ENCODE peak calls at places on chromosome 6, in eight cellular contexts. Q, L, C, M, U, I, R and T are unnamed samples.

GRCh38 chr6:140987364-140988135 is 1145.2 kb upstream of the GJE1 start:
- DNase-seq in C (no peak), Q (no peak), R (no peak), U (no peak), M (no peak), L (no peak), I (no peak), T (no peak)

GRCh38 chr6:167495506-167496391 is 170.9 kb downstream of the TTLL2 start:
- DNase-seq in Q (no peak), I (no peak), U (no peak), C (no peak), M (no peak), R (no peak), L (no peak), T (no peak)

GRCh38 chr6:106339334-106340029 is 13.9 kb upstream of the ATG5 start:
- DNase-seq in C (peak), M (peak), U (peak), I (peak), R (peak), L (no peak), Q (peak), T (peak)

GRCh38 chr6:90139272-90139817 is 157.3 kb downstream of the BACH2 start:
- DNase-seq in U (no peak), R (no peak), C (no peak), L (no peak), I (no peak), M (no peak), Q (no peak), T (no peak)

GRCh38 chr6:167329014-167329413 is 4.1 kb downstream of the TTLL2 start:
- DNase-seq in Q (no peak), R (no peak), I (no peak), U (no peak), M (no peak), C (no peak), L (no peak), T (no peak)

GRCh38 chr6:40894962-40895799 is 143.8 kb downstream of the UNC5CL start:
- DNase-seq in M (no peak), C (no peak), R (peak), U (no peak), L (no peak), Q (no peak), I (no peak), T (peak)

GRCh38 chr6:109073344-109074235 is 21.1 kb downstream of the SESN1 start:
- DNase-seq in R (peak), Q (peak), M (peak), L (no peak), I (peak), U (no peak), C (peak), T (peak)

GRCh38 chr6:24848461-24848860 is 49.7 kb upstream of the ARMH2 start:
- DNase-seq in I (no peak), R (no peak), Q (no peak), L (no peak), C (no peak), U (no peak), M (no peak), T (no peak)

GRCh38 chr6:142932788-142933362 is 12.1 kb downstream of the HIVEP2 start:
- DNase-seq in R (no peak), M (no peak), L (no peak), C (no peak), I (no peak), U (no peak), Q (no peak), T (no peak)

GRCh38 chr6:131443514-131443913 is 129.5 kb upstream of the ARG1 start:
- DNase-seq in R (no peak), U (no peak), I (peak), L (no peak), C (no peak), Q (no peak), M (peak), T (peak)